ENCODE peak calls at places on chromosome 10, in seven cellular contexts. One of them, this sample, is unnamed. For H3K27me3, the result is how much of the 10 kb centered on the place peaks cover.

GRCh38 chr10:52252322-52252721 is 61.8 kb upstream of the DKK1 start:
- DNase-seq in fibroblast of lung: no peak
- DNase-seq in kidney epithelial cell: no peak
- DNase-seq in cardiac muscle cell: no peak
- DNase-seq in lung: no peak
- DNase-seq in HepG2: no peak
- DNase-seq in bronchial epithelial cell: no peak
- DNase-seq in this sample: no peak

GRCh38 chr10:63901916-63902315 is 380.7 kb downstream of the REEP3 start:
- DNase-seq in lung: no peak
- DNase-seq in bronchial epithelial cell: no peak
- DNase-seq in HepG2: no peak
- DNase-seq in fibroblast of lung: peak
- DNase-seq in cardiac muscle cell: no peak
- DNase-seq in kidney epithelial cell: no peak
- DNase-seq in this sample: no peak

GRCh38 chr10:81843042-81843441 is 32.0 kb upstream of the NRG3 start:
- DNase-seq in cardiac muscle cell: no peak
- DNase-seq in kidney epithelial cell: no peak
- DNase-seq in HepG2: no peak
- DNase-seq in lung: no peak
- DNase-seq in bronchial epithelial cell: no peak
- DNase-seq in fibroblast of lung: no peak
- DNase-seq in this sample: no peak

GRCh38 chr10:48416584-48417232 is 110.2 kb downstream of the MAPK8 start:
- DNase-seq in kidney epithelial cell: no peak
- DNase-seq in fibroblast of lung: peak
- DNase-seq in bronchial epithelial cell: no peak
- DNase-seq in cardiac muscle cell: no peak
- DNase-seq in HepG2: peak
- DNase-seq in lung: no peak
- DNase-seq in this sample: no peak

GRCh38 chr10:70649526-70649925 is 22.8 kb upstream of the ADAMTS14 start:
- DNase-seq in kidney epithelial cell: no peak
- DNase-seq in cardiac muscle cell: no peak
- DNase-seq in HepG2: no peak
- DNase-seq in bronchial epithelial cell: peak
- DNase-seq in lung: no peak
- DNase-seq in fibroblast of lung: peak
- DNase-seq in this sample: peak

GRCh38 chr10:14586901-14587300 is 187.8 kb downstream of the FAM107B start:
- DNase-seq in lung: no peak
- DNase-seq in cardiac muscle cell: no peak
- DNase-seq in bronchial epithelial cell: peak
- DNase-seq in fibroblast of lung: no peak
- DNase-seq in HepG2: no peak
- DNase-seq in kidney epithelial cell: no peak
- DNase-seq in this sample: no peak

GRCh38 chr10:86673827-86674581 is 5.7 kb downstream of the LDB3 start:
- DNase-seq in kidney epithelial cell: no peak
- DNase-seq in fibroblast of lung: no peak
- DNase-seq in lung: no peak
- DNase-seq in bronchial epithelial cell: no peak
- DNase-seq in HepG2: no peak
- DNase-seq in cardiac muscle cell: no peak
- DNase-seq in this sample: no peak

GRCh38 chr10:30057421-30057841 is 2.0 kb downstream of the JCAD start:
- DNase-seq in bronchial epithelial cell: peak
- DNase-seq in cardiac muscle cell: no peak
- DNase-seq in HepG2: no peak
- DNase-seq in kidney epithelial cell: no peak
- DNase-seq in lung: no peak
- DNase-seq in fibroblast of lung: peak
- DNase-seq in this sample: no peak

GRCh38 chr10:119805702-119806230 is 66.9 kb downstream of the MCMBP start:
- DNase-seq in kidney epithelial cell: no peak
- DNase-seq in HepG2: no peak
- DNase-seq in bronchial epithelial cell: no peak
- DNase-seq in cardiac muscle cell: no peak
- DNase-seq in lung: no peak
- DNase-seq in fibroblast of lung: no peak
- DNase-seq in this sample: no peak

GRCh38 chr10:11706911-11707567 is 35.1 kb upstream of the ECHDC3 start:
- DNase-seq in kidney epithelial cell: no peak
- DNase-seq in fibroblast of lung: no peak
- DNase-seq in bronchial epithelial cell: no peak
- DNase-seq in HepG2: no peak
- DNase-seq in lung: no peak
- DNase-seq in cardiac muscle cell: no peak
- DNase-seq in this sample: no peak

GRCh38 chr10:31866118-31866670 is 62.4 kb downstream of the ARHGAP12 start:
- DNase-seq in fibroblast of lung: no peak
- DNase-seq in lung: no peak
- DNase-seq in kidney epithelial cell: no peak
- DNase-seq in HepG2: no peak
- DNase-seq in bronchial epithelial cell: peak
- DNase-seq in cardiac muscle cell: no peak
- DNase-seq in this sample: no peak

DNA sequence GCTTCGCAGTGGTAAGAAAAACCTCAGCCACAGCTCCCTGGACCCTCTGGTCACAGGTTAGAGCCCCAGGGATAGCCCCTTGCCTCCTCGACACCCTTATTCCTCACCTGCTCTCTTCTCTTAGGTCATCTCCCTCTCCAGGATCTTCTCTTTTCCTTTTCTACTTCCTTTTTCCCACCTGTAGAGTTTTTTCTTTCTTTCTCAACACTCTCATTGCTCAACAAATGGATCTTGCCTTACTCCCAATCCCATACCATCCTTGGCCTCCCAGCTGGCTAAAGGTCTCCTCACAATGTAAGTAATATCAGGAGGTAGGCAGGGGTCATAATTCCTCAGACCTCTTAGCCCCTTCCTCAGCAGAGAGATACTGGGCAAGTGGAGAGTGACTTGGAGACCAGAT is 17.2 kb downstream of the WNT8B start:
- DNase-seq in cardiac muscle cell: no peak
- DNase-seq in bronchial epithelial cell: no peak
- DNase-seq in HepG2: no peak
- DNase-seq in kidney epithelial cell: no peak
- DNase-seq in fibroblast of lung: no peak
- DNase-seq in lung: no peak
- DNase-seq in this sample: no peak
- H3K27me3 ChIP-seq in cardiac muscle cell: half or more
- H3K27me3 ChIP-seq in bronchial epithelial cell: under half
- H3K27me3 ChIP-seq in HepG2: under half
- H3K27me3 ChIP-seq in kidney epithelial cell: under half
- H3K27me3 ChIP-seq in fibroblast of lung: under half
- H3K27me3 ChIP-seq in lung: under half
- H3K27me3 ChIP-seq in this sample: under half

DNA sequence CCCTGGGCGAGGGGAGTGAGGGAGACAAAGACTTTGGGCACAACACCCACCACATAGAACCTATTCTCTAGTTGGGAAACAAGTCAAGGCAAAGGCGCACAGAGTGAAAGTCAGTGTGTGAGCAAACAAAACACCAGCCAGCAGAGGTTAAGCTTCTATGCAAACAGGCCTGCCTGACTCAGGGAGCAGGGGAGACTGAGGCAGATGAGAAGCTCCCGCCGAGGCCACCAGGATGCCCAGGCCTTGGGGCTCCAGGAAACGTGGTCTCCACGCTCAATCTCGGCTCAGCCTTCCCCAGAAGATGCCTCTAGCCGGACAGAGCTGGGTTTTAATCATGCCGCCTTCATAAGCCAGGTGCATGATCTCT is 74.1 kb upstream of the KCNMA1 start:
- DNase-seq in kidney epithelial cell: no peak
- DNase-seq in lung: no peak
- DNase-seq in bronchial epithelial cell: no peak
- DNase-seq in HepG2: no peak
- DNase-seq in cardiac muscle cell: no peak
- DNase-seq in fibroblast of lung: no peak
- DNase-seq in this sample: no peak
- TF ChIP-seq CTCF in kidney epithelial cell: no peak
- TF ChIP-seq CTCF in lung: no peak
- TF ChIP-seq CTCF in bronchial epithelial cell: no peak
- TF ChIP-seq CTCF in HepG2: no peak
- TF ChIP-seq CTCF in cardiac muscle cell: no peak
- TF ChIP-seq CTCF in fibroblast of lung: no peak
- TF ChIP-seq CTCF in this sample: no peak

GRCh38 chr10:121601458-121601857 is 3.2 kb upstream of the FGFR2 start:
- DNase-seq in fibroblast of lung: no peak
- DNase-seq in HepG2: no peak
- DNase-seq in kidney epithelial cell: no peak
- DNase-seq in lung: no peak
- DNase-seq in cardiac muscle cell: no peak
- DNase-seq in bronchial epithelial cell: no peak
- DNase-seq in this sample: no peak

GRCh38 chr10:121597504-121598241 is 571 bp downstream of the FGFR2 start:
- DNase-seq in fibroblast of lung: no peak
- DNase-seq in lung: no peak
- DNase-seq in cardiac muscle cell: peak
- DNase-seq in bronchial epithelial cell: no peak
- DNase-seq in kidney epithelial cell: no peak
- DNase-seq in HepG2: no peak
- DNase-seq in this sample: no peak

GRCh38 chr10:121595806-121596667 is 2.2 kb downstream of the FGFR2 start:
- DNase-seq in fibroblast of lung: no peak
- DNase-seq in bronchial epithelial cell: no peak
- DNase-seq in cardiac muscle cell: no peak
- DNase-seq in kidney epithelial cell: no peak
- DNase-seq in lung: no peak
- DNase-seq in HepG2: no peak
- DNase-seq in this sample: no peak

GRCh38 chr10:121596668-121597503 is 1.4 kb downstream of the FGFR2 start:
- DNase-seq in HepG2: no peak
- DNase-seq in fibroblast of lung: peak
- DNase-seq in bronchial epithelial cell: peak
- DNase-seq in cardiac muscle cell: peak
- DNase-seq in lung: peak
- DNase-seq in kidney epithelial cell: no peak
- DNase-seq in this sample: no peak

GRCh38 chr10:121598261-121599249 is at the start of gene FGFR2:
- DNase-seq in kidney epithelial cell: no peak
- DNase-seq in HepG2: peak
- DNase-seq in bronchial epithelial cell: no peak
- DNase-seq in lung: peak
- DNase-seq in cardiac muscle cell: peak
- DNase-seq in fibroblast of lung: peak
- DNase-seq in this sample: peak
- H3K27me3 ChIP-seq in kidney epithelial cell: under half
- H3K27me3 ChIP-seq in HepG2: under half
- H3K27me3 ChIP-seq in bronchial epithelial cell: under half
- H3K27me3 ChIP-seq in lung: under half
- H3K27me3 ChIP-seq in cardiac muscle cell: under half
- H3K27me3 ChIP-seq in fibroblast of lung: under half
- H3K27me3 ChIP-seq in this sample: under half

GRCh38 chr10:132183046-132183445 is 3.7 kb upstream of the DPYSL4 start:
- DNase-seq in bronchial epithelial cell: peak
- DNase-seq in cardiac muscle cell: no peak
- DNase-seq in lung: no peak
- DNase-seq in kidney epithelial cell: no peak
- DNase-seq in fibroblast of lung: no peak
- DNase-seq in HepG2: peak
- DNase-seq in this sample: no peak

GRCh38 chr10:132184816-132185593 is 1.7 kb upstream of the DPYSL4 start:
- DNase-seq in lung: no peak
- DNase-seq in cardiac muscle cell: no peak
- DNase-seq in bronchial epithelial cell: no peak
- DNase-seq in kidney epithelial cell: no peak
- DNase-seq in HepG2: no peak
- DNase-seq in fibroblast of lung: no peak
- DNase-seq in this sample: no peak

GRCh38 chr10:132180736-132181135 is 6.0 kb upstream of the DPYSL4 start:
- DNase-seq in lung: no peak
- DNase-seq in fibroblast of lung: no peak
- DNase-seq in bronchial epithelial cell: no peak
- DNase-seq in kidney epithelial cell: no peak
- DNase-seq in cardiac muscle cell: no peak
- DNase-seq in HepG2: no peak
- DNase-seq in this sample: no peak

GRCh38 chr10:132181691-132182425 is 4.9 kb upstream of the DPYSL4 start:
- DNase-seq in kidney epithelial cell: no peak
- DNase-seq in cardiac muscle cell: no peak
- DNase-seq in bronchial epithelial cell: no peak
- DNase-seq in HepG2: no peak
- DNase-seq in fibroblast of lung: no peak
- DNase-seq in lung: no peak
- DNase-seq in this sample: no peak

DNA sequence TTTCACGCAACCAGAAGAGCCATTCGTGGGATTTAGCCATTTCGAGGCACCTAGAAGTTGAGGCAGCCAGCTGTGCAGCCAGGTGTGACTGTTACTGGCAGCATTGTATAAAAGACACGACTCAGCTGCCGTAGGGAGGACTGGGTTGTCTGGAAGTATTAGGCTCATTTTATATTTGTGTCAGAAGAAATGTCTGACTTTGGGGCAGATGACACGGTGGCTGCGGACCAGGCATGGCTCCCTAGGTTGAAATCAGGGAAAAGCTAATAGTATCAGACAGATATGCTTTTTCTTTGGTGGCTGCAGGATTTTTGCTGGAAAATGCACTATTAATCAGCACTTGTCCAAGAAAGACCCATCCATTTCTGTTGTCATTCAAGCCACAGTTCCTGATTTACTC is 4.2 kb upstream of the DPYSL4 start:
- DNase-seq in cardiac muscle cell: no peak
- DNase-seq in fibroblast of lung: no peak
- DNase-seq in bronchial epithelial cell: no peak
- DNase-seq in lung: no peak
- DNase-seq in kidney epithelial cell: no peak
- DNase-seq in HepG2: no peak
- DNase-seq in this sample: no peak
- TF ChIP-seq CTCF in cardiac muscle cell: no peak
- TF ChIP-seq CTCF in fibroblast of lung: no peak
- TF ChIP-seq CTCF in bronchial epithelial cell: no peak
- TF ChIP-seq CTCF in lung: no peak
- TF ChIP-seq CTCF in kidney epithelial cell: no peak
- TF ChIP-seq CTCF in HepG2: no peak
- TF ChIP-seq CTCF in this sample: no peak